ENCODE peak calls at places on chromosomes 3 and 15, in nine cellular contexts. P is breast epithelium, N is heart left ventricle, S is ovary, I is esophagus squamous epithelium, G is sigmoid colon, V is heart right ventricle, Z is Peyer's patch, R is brain microvascular endothelial cell. D is an unnamed sample.

GRCh38 chr15:67468431-67468830 is 52.5 kb upstream of the C15orf61 start:
- DNase-seq in P (no peak), N (no peak), S (no peak), I (no peak), G (no peak), V (no peak), Z (no peak), R (no peak), D (no peak)

GRCh38 chr15:45645026-45645980 is 10.5 kb downstream of the SQOR start:
- DNase-seq in P (no peak), N (no peak), S (no peak), I (no peak), G (no peak), V (no peak), Z (no peak), R (peak), D (no peak)

GRCh38 chr15:93146196-93146595 is 57.2 kb upstream of the RGMA start:
- DNase-seq in P (no peak), N (no peak), S (no peak), I (no peak), G (no peak), V (no peak), Z (no peak), R (no peak), D (no peak)

GRCh38 chr3:127525373-127525772 is 65.2 kb downstream of the TPRA1 start:
- DNase-seq in P (no peak), N (no peak), S (no peak), I (no peak), G (no peak), V (no peak), Z (no peak), R (peak), D (no peak)

GRCh38 chr15:58221591-58222241 is 83.5 kb downstream of the AQP9 start:
- DNase-seq in P (no peak), N (no peak), S (no peak), I (no peak), G (no peak), V (no peak), Z (no peak), R (peak), D (no peak)

GRCh38 chr3:194269610-194270145 is 81.5 kb downstream of the CPN2 start:
- DNase-seq in P (peak), N (peak), S (peak), I (no peak), G (peak), V (peak), Z (peak), R (peak), D (no peak)

GRCh38 chr15:74844319-74845207 is 1.6 kb upstream of the ULK3 start:
- DNase-seq in P (no peak), N (no peak), S (peak), I (no peak), G (no peak), V (no peak), Z (no peak), R (no peak), D (no peak)

GRCh38 chr3:193978446-193978845 is 157.5 kb upstream of the HES1 start:
- DNase-seq in P (no peak), N (no peak), S (no peak), I (no peak), G (no peak), V (no peak), Z (no peak), R (no peak), D (no peak)

GRCh38 chr3:9957214-9957613 is 5.0 kb upstream of the PRRT3 start:
- DNase-seq in P (no peak), N (no peak), S (no peak), I (no peak), G (no peak), V (no peak), Z (no peak), R (no peak), D (no peak)

GRCh38 chr3:24483873-24484272 is 10.8 kb downstream of the THRB start:
- DNase-seq in P (no peak), N (no peak), S (no peak), I (no peak), G (no peak), V (peak), Z (no peak), R (no peak), D (no peak)

GRCh38 chr15:48049736-48050135 is 71.1 kb upstream of the SLC24A5 start:
- DNase-seq in P (no peak), N (no peak), S (no peak), I (no peak), G (no peak), V (no peak), Z (no peak), R (peak), D (no peak)

GRCh38 chr3:9747267-9747666 is 2.5 kb upstream of the OGG1 start:
- DNase-seq in P (no peak), N (no peak), S (no peak), I (no peak), G (no peak), V (no peak), Z (no peak), R (no peak), D (no peak)

GRCh38 chr15:34850121-34850520 is 54.8 kb upstream of the ACTC1 start:
- DNase-seq in P (no peak), N (peak), S (peak), I (no peak), G (peak), V (no peak), Z (no peak), R (no peak), D (no peak)

GRCh38 chr15:45489690-45490238 is 32.8 kb downstream of the SLC30A4 start:
- DNase-seq in P (no peak), N (no peak), S (no peak), I (no peak), G (no peak), V (no peak), Z (no peak), R (no peak), D (no peak)

GRCh38 chr15:70284438-70285214 is 186.9 kb upstream of the TLE3 start:
- DNase-seq in P (peak), N (peak), S (no peak), I (no peak), G (no peak), V (peak), Z (peak), R (no peak), D (no peak)

GRCh38 chr15:88178631-88179030 is 77.9 kb downstream of the NTRK3 start:
- DNase-seq in P (no peak), N (no peak), S (no peak), I (no peak), G (no peak), V (no peak), Z (no peak), R (no peak), D (no peak)

GRCh38 chr3:128965818-128966217 is 28.1 kb downstream of the CFAP92 start:
- DNase-seq in P (no peak), N (no peak), S (no peak), I (no peak), G (no peak), V (no peak), Z (no peak), R (no peak), D (no peak)

GRCh38 chr3:44992555-44993470 is 16.8 kb downstream of the EXOSC7 start:
- DNase-seq in P (no peak), N (no peak), S (no peak), I (no peak), G (peak), V (no peak), Z (no peak), R (no peak), D (no peak)

GRCh38 chr3:133054572-133054971 is 16.4 kb downstream of the TMEM108 start:
- DNase-seq in P (no peak), N (no peak), S (no peak), I (no peak), G (no peak), V (no peak), Z (no peak), R (no peak), D (no peak)

GRCh38 chr3:138493804-138494606 is 59.6 kb downstream of the ESYT3 start:
- DNase-seq in P (no peak), N (no peak), S (no peak), I (no peak), G (no peak), V (no peak), Z (no peak), R (no peak), D (no peak)

GRCh38 chr3:194879126-194879887 is 193.6 kb downstream of the FAM43A start:
- DNase-seq in P (no peak), N (peak), S (peak), I (no peak), G (no peak), V (peak), Z (no peak), R (no peak), D (no peak)

GRCh38 chr15:81235781-81236507 is 39.3 kb downstream of the IL16 start:
- DNase-seq in P (no peak), N (no peak), S (peak), I (no peak), G (no peak), V (no peak), Z (no peak), R (peak), D (peak)

GRCh38 chr15:65245096-65245849 is 34.0 kb upstream of the CILP start:
- DNase-seq in P (peak), N (peak), S (peak), I (no peak), G (peak), V (peak), Z (no peak), R (peak), D (no peak)

GRCh38 chr3:57029924-57030323 is 30.5 kb upstream of the SPATA12 start:
- DNase-seq in P (no peak), N (no peak), S (no peak), I (no peak), G (no peak), V (no peak), Z (no peak), R (no peak), D (no peak)

GRCh38 chr3:183212565-183212964 is 40.5 kb upstream of the B3GNT5 start:
- DNase-seq in P (no peak), N (no peak), S (no peak), I (no peak), G (no peak), V (no peak), Z (no peak), R (no peak), D (no peak)
- H3K27ac ChIP-seq in P (no peak), N (peak), S (no peak), I (no peak), G (peak), V (no peak), Z (no peak), R (no peak), D (no peak)

DNA sequence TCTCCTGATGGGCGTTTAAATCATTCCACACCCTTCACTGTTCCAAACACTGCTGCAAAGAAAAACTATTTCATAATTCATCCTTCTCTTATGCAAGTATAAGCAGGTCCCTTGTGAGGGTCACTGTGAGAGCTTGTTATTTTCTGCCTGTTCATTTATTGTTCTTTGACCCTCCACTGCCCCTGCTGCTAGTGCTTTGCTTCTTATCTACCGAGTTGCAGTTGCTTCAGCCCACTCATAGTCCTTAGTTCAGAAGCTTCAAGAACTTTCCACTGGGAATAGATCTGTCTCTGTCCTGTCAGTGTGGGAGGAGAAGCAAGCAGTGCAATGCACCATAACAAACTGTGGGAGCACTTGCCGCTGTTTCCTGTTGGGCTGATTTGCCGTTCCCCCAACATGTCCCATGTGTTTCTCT is 39.8 kb downstream of the RIOX2 start:
- DNase-seq in P (no peak), N (peak), S (no peak), I (no peak), G (no peak), V (no peak), Z (no peak), R (peak), D (no peak)
- TF ChIP-seq CTCF in P (no peak), N (no peak), S (no peak), I (no peak), G (no peak), V (no peak), Z (no peak), R (no peak), D (no peak)

GRCh38 chr3:67123914-67124313 is 125.8 kb downstream of the KBTBD8 start:
- DNase-seq in P (no peak), N (no peak), S (no peak), I (no peak), G (no peak), V (no peak), Z (no peak), R (no peak), D (no peak)
- H3K4me3 ChIP-seq in P (no peak), N (no peak), S (no peak), I (no peak), G (no peak), V (no peak), Z (no peak), R (no peak), D (no peak)

DNA sequence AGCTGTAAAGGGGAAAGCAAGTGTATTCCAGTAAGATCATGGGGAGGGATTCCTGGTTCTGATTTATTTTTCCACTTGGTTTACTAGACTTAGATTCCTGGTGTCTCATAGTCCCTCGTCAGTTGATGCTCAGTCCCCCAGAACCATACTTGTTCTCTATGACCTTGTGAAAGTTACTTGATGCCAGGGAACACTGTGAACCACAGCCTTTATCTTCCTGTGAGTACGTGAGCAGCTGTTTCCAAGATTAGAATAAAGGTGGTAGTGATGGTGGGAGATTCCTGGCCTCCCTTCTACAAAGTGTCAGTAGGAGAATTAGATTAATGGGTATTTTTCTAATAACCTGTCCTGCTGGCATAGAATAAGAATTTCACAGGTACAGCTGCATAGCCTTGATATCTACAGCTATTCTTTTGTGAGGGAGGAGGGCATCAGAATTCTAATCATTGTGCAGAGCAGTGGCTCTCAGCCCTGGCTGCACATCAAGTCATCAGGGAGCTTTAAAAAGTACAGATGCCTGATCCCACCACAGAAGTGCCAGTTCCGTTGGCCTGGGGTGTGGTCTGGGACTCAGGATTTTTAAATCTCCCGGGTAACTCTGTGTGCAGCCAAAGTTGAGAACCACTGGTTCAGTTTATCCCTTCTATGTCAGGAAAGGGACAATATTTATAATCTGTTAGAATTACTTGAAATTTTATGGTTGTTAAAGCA is 20.0 kb downstream of the GPD1L start:
- DNase-seq in P (no peak), N (peak), S (no peak), I (no peak), G (no peak), V (peak), Z (no peak), R (no peak), D (no peak)
- H3K27ac ChIP-seq in P (no peak), N (peak), S (no peak), I (no peak), G (no peak), V (peak), Z (no peak), R (no peak), D (no peak)

GRCh38 chr3:100647673-100648072 is 38.3 kb downstream of the ADGRG7 start:
- DNase-seq in P (no peak), N (no peak), S (no peak), I (no peak), G (no peak), V (no peak), Z (no peak), R (no peak), D (no peak)

GRCh38 chr3:100653731-100654309 is 44.4 kb downstream of the ADGRG7 start:
- DNase-seq in P (no peak), N (no peak), S (no peak), I (no peak), G (no peak), V (no peak), Z (no peak), R (no peak), D (no peak)

GRCh38 chr3:100647171-100647570 is 37.8 kb downstream of the ADGRG7 start:
- DNase-seq in P (no peak), N (no peak), S (no peak), I (no peak), G (no peak), V (no peak), Z (no peak), R (no peak), D (no peak)

GRCh38 chr3:100645913-100646312 is 36.5 kb downstream of the ADGRG7 start:
- DNase-seq in P (no peak), N (no peak), S (no peak), I (no peak), G (no peak), V (no peak), Z (no peak), R (no peak), D (no peak)

DNA sequence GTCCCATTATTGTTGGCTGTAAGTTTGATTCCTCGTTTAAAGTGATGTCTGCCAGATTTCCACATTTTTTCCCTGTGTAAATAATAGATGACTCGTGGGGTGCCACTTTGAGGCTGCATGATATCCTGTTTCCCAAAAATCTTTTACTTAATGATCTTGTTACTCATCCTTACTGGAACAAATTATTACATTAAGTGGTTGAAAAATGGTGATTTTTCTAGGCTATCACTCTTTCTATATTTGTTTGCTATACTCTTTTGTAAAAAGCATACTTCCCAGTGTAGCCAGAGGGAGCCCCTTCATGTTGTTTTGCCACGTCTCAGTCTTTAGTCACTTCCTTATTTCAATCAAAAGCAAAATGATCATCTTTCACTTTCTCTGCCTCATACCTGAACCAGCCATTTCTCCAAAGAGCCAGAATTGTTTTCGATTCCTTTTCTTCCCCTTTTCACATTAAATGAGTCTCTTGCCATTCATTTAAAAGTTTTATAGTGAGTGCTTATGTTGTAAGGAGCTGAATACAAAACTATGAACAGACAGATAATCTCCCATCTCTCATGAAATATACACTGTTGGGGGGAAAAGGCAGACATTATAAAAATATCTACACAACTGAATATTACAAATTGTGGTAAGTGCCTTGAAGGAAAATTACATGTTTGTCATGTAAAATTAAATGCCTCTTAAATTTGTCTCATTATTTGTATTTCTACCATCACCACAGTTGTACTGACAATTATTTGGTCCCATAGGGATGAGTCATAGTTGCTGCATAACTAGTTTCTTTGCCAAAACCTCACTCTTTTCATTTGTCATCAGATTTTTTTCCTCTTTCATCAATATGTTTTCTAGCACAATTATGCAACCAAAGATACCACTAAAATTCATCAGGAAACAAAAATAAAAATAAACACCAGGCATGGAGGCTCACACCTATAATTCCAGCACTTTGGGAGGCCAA is 41.5 kb downstream of the ADGRG7 start:
- DNase-seq in P (no peak), N (no peak), S (no peak), I (no peak), G (no peak), V (no peak), Z (no peak), R (peak), D (no peak)
- TF ChIP-seq CTCF in P (no peak), N (no peak), S (no peak), I (no peak), G (no peak), V (no peak), Z (no peak), R (peak), D (no peak)

DNA sequence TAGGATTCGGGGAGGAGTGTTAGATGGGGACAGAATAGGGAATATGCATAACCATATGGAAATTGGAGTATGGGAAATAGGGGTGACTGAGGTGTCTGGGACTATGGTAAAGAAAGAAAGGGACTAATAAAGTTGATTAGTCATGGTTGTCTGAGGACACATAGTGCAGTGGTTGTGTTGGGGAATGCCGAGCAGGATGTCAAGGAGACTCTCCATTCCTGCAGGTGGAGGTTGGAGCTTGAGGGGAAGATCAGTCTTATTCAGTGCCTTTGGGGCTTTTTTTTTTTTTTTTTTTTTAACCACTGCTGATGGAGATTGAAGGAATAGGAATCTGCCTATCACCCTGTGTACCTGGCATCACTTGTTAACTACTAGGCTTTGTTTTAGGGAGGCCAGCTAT is 10.8 kb downstream of the NMD3 start:
- DNase-seq in P (no peak), N (no peak), S (no peak), I (no peak), G (no peak), V (no peak), Z (no peak), R (no peak), D (no peak)
- H3K4me3 ChIP-seq in P (no peak), N (no peak), S (no peak), I (no peak), G (no peak), V (no peak), Z (no peak), R (no peak), D (no peak)

DNA sequence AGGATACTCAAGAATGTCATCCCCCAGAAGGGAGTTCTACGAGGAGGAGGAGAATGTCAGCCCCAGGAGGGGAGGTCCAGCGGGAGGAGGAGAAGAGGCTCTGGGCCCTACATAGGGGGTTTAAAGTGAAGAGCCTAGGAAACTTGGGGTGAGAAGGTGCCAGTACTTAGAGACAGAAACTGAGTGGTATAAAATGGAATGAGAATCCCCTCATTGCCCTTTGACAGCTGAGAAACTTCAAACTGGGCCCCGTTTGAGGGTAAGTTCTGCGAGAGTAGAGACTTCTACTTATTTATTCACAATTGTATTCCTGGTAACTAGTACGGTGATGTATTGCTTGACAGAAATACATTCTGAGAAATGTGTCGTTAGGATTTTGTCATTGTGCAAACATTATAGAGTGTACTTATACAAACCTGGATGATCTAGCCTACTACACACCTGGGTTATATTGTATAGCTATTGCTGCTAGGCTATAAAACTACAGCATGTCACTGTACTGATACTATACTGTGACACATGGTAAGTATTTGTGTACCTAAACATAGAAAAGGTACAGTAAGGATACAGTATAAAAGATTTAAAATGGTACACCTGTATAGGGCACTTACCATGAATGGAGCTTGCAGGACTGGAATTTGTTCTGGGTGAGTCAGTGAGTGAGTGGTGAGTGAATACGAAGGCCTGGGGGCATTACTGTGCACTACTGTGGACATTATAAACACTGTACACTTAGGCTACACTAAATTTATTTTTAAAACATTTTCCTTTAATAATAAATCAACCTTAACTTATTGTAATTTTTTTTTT is 62.0 kb downstream of the TSC22D2 start:
- DNase-seq in P (peak), N (no peak), S (no peak), I (no peak), G (no peak), V (no peak), Z (no peak), R (peak), D (no peak)
- H3K27ac ChIP-seq in P (peak), N (no peak), S (no peak), I (peak), G (peak), V (no peak), Z (no peak), R (peak), D (no peak)